ENCODE peak calls at places on chromosomes 2 and 18, in eight cellular contexts. S, Q, X, R, F, J, N and Z are unnamed samples.

GRCh38 chr2:239189711-239190131 is 211.1 kb downstream of the HDAC4 start:
- DNase-seq in J (no peak), N (peak), X (no peak), Q (no peak), R (no peak), F (no peak), S (no peak), Z (no peak)

GRCh38 chr2:151678849-151679248 is 55.4 kb downstream of the NEB start:
- DNase-seq in Q (no peak), F (no peak), N (no peak), S (peak), J (no peak), R (no peak), X (no peak), Z (no peak)

GRCh38 chr2:94725543-94725942 is 145.7 kb upstream of the TEKT4 start:
- DNase-seq in F (no peak), S (no peak), R (no peak), N (no peak), X (no peak), Q (no peak), J (no peak), Z (no peak)

GRCh38 chr2:159840620-159841019 is 42.6 kb upstream of the CD302 start:
- DNase-seq in J (no peak), N (no peak), X (no peak), F (no peak), Q (no peak), S (no peak), R (no peak), Z (no peak)

GRCh38 chr2:53058526-53058925 is 709.1 kb upstream of the CHAC2 start:
- DNase-seq in S (peak), F (peak), Q (peak), X (no peak), J (no peak), N (no peak), R (peak), Z (peak)

GRCh38 chr2:7011376-7012083 is 94.3 kb downstream of the RNF144A start:
- DNase-seq in N (peak), S (no peak), R (peak), X (no peak), F (no peak), J (peak), Q (peak), Z (peak)

GRCh38 chr2:218721934-218722333 is 11.3 kb downstream of the TTLL4 start:
- DNase-seq in Q (no peak), R (no peak), X (no peak), F (no peak), N (no peak), J (no peak), S (no peak), Z (no peak)

GRCh38 chr18:27921904-27922541 is 254.9 kb downstream of the CDH2 start:
- DNase-seq in S (peak), X (no peak), J (peak), N (no peak), Q (peak), R (peak), F (peak), Z (peak)

GRCh38 chr18:63451774-63452173 is 25.0 kb upstream of the SERPINB5 start:
- DNase-seq in N (no peak), S (no peak), J (no peak), Q (no peak), R (peak), X (no peak), F (no peak), Z (peak)

GRCh38 chr2:134999536-134999935 is 47.7 kb downstream of the MAP3K19 start:
- DNase-seq in F (no peak), R (no peak), Q (no peak), J (no peak), N (no peak), S (no peak), X (no peak), Z (no peak)

GRCh38 chr2:196329959-196330358 is 158.6 kb upstream of the STK17B start:
- DNase-seq in F (no peak), N (no peak), R (no peak), X (no peak), S (no peak), J (no peak), Q (no peak), Z (no peak)

GRCh38 chr2:20452551-20452950 is 5.7 kb downstream of the RHOB start:
- DNase-seq in S (peak), N (peak), R (peak), F (no peak), Q (peak), J (no peak), X (peak), Z (peak)

GRCh38 chr2:224793961-224794360 is 77.8 kb upstream of the CCDC195 start:
- DNase-seq in S (no peak), J (no peak), R (no peak), Q (peak), N (no peak), F (no peak), X (no peak), Z (no peak)

GRCh38 chr2:170715062-170715931 is at the start of gene SP5:
- DNase-seq in S (peak), X (no peak), J (peak), Q (peak), N (peak), R (peak), F (peak), Z (peak)

GRCh38 chr18:44586782-44587524 is 93.7 kb upstream of the SETBP1 start:
- DNase-seq in N (no peak), S (no peak), J (no peak), X (no peak), Q (no peak), F (no peak), R (no peak), Z (no peak)

GRCh38 chr18:45248240-45248903 is 366.9 kb upstream of the SLC14A2 start:
- DNase-seq in X (peak), S (no peak), J (no peak), N (no peak), F (peak), Q (peak), R (peak), Z (no peak)

GRCh38 chr18:48022531-48023330 is 92.3 kb upstream of the SMAD2 start:
- DNase-seq in S (peak), J (peak), R (peak), F (peak), X (no peak), Q (peak), N (peak), Z (peak)

GRCh38 chr2:204177977-204178522 is 241.5 kb downstream of the ICOS start:
- DNase-seq in F (peak), Q (no peak), J (peak), R (peak), X (peak), N (peak), S (peak), Z (peak)

GRCh38 chr2:238462782-238463396 is 36.2 kb downstream of the ASB1 start:
- DNase-seq in S (peak), R (peak), F (peak), N (no peak), X (no peak), J (peak), Q (peak), Z (peak)

GRCh38 chr2:75609937-75610508 is 36.6 kb upstream of the MRPL19 start:
- DNase-seq in Q (peak), S (no peak), R (no peak), X (no peak), F (no peak), J (no peak), N (no peak), Z (peak)

GRCh38 chr2:240999001-240999791 is 778 bp downstream of the SNED1 start:
- DNase-seq in N (peak), S (peak), F (peak), X (peak), J (no peak), R (no peak), Q (peak), Z (no peak)

GRCh38 chr2:24628746-24629145 is 137.7 kb downstream of the NCOA1 start:
- DNase-seq in X (no peak), Q (no peak), F (no peak), J (no peak), S (no peak), R (no peak), N (no peak), Z (no peak)

GRCh38 chr2:20930928-20931327 is 108.0 kb upstream of the LDAH start:
- DNase-seq in Q (peak), J (no peak), X (no peak), F (no peak), S (no peak), N (no peak), R (peak), Z (no peak)

GRCh38 chr2:20448246-20449046 is 1.6 kb downstream of the RHOB start:
- DNase-seq in J (no peak), N (peak), F (peak), S (no peak), X (peak), Q (peak), R (no peak), Z (no peak)

GRCh38 chr2:68359889-68360288 is 5.2 kb upstream of the PLEK start:
- DNase-seq in R (no peak), X (no peak), S (no peak), Q (no peak), N (no peak), F (no peak), J (no peak), Z (no peak)

GRCh38 chr2:43300781-43301586 is 74.6 kb upstream of the ZFP36L2 start:
- DNase-seq in J (no peak), Q (no peak), X (peak), N (no peak), R (no peak), S (no peak), F (no peak), Z (peak)

GRCh38 chr2:176291768-176292393 is 22.6 kb downstream of the MTX2 start:
- DNase-seq in S (no peak), N (peak), F (peak), Q (no peak), X (no peak), R (no peak), J (no peak), Z (peak)

GRCh38 chr2:226995625-226996041 is 159.8 kb downstream of the RHBDD1 start:
- DNase-seq in N (peak), R (peak), S (no peak), X (no peak), Q (peak), F (no peak), J (no peak), Z (peak)

GRCh38 chr2:239929504-239929903 is 95.6 kb downstream of the NDUFA10 start:
- DNase-seq in S (no peak), X (peak), J (no peak), N (peak), R (no peak), Q (no peak), F (no peak), Z (no peak)

GRCh38 chr18:46950064-46950656 is 32.8 kb downstream of the KATNAL2 start:
- DNase-seq in F (peak), X (no peak), S (peak), R (peak), Q (no peak), J (peak), N (no peak), Z (peak)

GRCh38 chr18:67241292-67241691 is 275.2 kb downstream of the DSEL start:
- DNase-seq in S (no peak), X (no peak), Q (no peak), F (no peak), N (no peak), R (no peak), J (no peak), Z (no peak)

GRCh38 chr18:67239826-67240225 is 276.7 kb downstream of the DSEL start:
- DNase-seq in Q (no peak), F (no peak), J (no peak), N (no peak), R (no peak), S (no peak), X (no peak), Z (no peak)

GRCh38 chr18:67242001-67242400 is 274.5 kb downstream of the DSEL start:
- DNase-seq in R (no peak), S (no peak), J (no peak), X (no peak), N (no peak), F (no peak), Q (no peak), Z (no peak)

DNA sequence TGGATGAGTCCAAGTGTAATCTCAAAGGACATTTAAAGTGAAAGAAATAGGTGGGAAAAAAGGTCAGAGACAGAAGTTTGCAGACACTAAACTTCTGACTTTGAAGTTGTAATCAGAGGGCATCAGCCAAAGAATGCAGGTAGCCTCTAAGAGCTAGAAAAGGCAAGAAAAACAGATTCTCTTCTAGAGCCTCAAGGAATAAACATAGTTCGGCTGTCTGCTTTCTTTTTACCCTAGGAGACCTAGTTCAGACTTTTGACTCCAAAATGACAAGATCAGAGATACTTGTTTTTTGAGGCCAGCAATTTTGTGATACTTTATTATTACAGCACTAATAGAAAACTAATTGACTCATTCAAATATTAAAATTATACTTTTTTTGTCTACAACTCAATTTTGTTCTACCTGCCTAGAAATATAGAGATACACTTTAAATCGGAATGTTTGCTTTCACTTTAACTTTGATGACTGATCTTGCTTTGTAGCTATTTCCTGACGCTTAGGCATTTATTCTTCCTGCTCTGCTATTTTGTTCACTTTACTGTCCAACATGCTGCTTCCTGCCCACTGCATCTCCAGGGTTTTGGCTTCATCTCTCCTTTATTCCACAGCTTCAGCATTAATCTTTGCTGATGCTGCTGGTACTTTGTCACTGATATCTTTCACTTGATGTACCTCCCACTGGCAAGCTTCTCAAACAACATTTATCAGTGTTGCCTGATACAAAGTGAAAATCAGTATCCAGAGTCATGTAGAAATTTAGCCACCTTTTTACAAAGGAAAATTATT is 272.5 kb downstream of the DSEL start:
- DNase-seq in R (peak), X (no peak), N (no peak), F (no peak), Q (peak), S (no peak), J (peak), Z (no peak)
- H3K4me3 ChIP-seq in R (peak), X (no peak), N (no peak), F (no peak), Q (peak), S (no peak), J (peak), Z (peak)

GRCh38 chr2:34365512-34365911 is 766.4 kb upstream of the FAM98A start:
- DNase-seq in R (no peak), F (no peak), Q (no peak), X (no peak), N (no peak), J (no peak), S (no peak), Z (no peak)

GRCh38 chr2:34368304-34368703 is 769.2 kb upstream of the FAM98A start:
- DNase-seq in J (no peak), N (no peak), R (no peak), S (no peak), F (no peak), X (no peak), Q (no peak), Z (no peak)

GRCh38 chr2:34365937-34366336 is 766.8 kb upstream of the FAM98A start:
- DNase-seq in J (peak), N (no peak), Q (no peak), R (no peak), S (peak), F (peak), X (no peak), Z (no peak)
- TF ChIP-seq CTCF in J (peak), N (no peak), Q (no peak), R (no peak), S (no peak), F (no peak), X (no peak), Z (no peak)

DNA sequence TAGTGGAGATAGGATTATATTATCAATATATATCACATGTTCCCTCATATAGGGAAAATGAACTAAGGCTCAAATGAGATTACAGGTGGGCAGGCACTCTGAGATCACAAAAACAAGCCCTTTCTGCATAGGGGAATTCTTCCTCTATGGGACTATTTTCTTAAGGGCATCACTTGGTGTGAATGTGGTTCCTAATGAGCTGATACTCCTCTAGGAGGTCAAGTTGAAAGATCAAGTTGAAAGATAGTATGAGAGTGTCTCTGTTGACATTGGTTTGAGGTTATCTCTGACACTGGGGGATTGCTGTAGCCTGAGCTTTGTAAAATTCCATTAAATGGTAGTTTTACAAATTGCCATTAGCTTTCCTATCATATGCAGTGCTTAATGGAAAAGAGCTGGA is 270.4 kb downstream of the PRKCE start:
- DNase-seq in F (no peak), Q (no peak), N (no peak), S (no peak), X (no peak), R (no peak), J (no peak), Z (no peak)
- H3K27ac ChIP-seq in F (peak), Q (no peak), N (no peak), S (no peak), X (peak), R (no peak), J (no peak), Z (no peak)

GRCh38 chr18:2811416-2811815 is 35.4 kb upstream of the EMILIN2 start:
- DNase-seq in X (no peak), N (no peak), F (no peak), J (no peak), S (no peak), R (no peak), Q (no peak), Z (no peak)

GRCh38 chr18:2818281-2818680 is 28.5 kb upstream of the EMILIN2 start:
- DNase-seq in F (no peak), Q (no peak), X (no peak), R (no peak), S (no peak), N (no peak), J (no peak), Z (no peak)

DNA sequence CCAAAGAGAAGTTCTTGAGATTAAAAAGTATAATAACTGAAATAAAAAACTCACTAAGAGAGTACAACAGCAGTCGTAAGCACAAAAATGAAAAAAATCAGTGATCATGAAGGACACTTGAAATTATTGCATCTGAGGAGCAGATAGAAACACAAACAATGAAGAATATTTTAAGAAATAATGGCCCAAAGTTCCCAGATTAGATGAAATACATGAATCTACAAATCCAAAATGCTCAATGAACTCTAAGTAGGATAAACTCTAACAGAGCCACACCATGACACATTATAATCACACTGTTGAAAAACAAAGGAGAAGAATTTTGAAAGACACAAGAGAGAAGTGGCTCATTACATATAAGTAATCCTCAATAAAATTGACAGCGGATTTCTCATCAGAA is 31.9 kb upstream of the EMILIN2 start:
- DNase-seq in N (no peak), S (no peak), F (no peak), J (no peak), Q (no peak), R (no peak), X (no peak), Z (no peak)
- H3K4me3 ChIP-seq in N (no peak), S (no peak), F (no peak), J (no peak), Q (no peak), R (no peak), X (no peak), Z (no peak)

GRCh38 chr2:212528106-212528856 is 10.3 kb downstream of the ERBB4 start:
- DNase-seq in R (no peak), F (peak), N (no peak), Q (no peak), S (no peak), J (no peak), X (no peak), Z (peak)
- TF ChIP-seq CTCF in R (no peak), F (no peak), N (no peak), Q (no peak), S (peak), J (peak), X (peak), Z (peak)

GRCh38 chr2:28620371-28620793 is 124.5 kb downstream of the PLB1 start:
- DNase-seq in S (no peak), Q (no peak), R (no peak), F (no peak), X (no peak), N (no peak), J (no peak), Z (no peak)
- H3K27ac ChIP-seq in S (no peak), Q (peak), R (no peak), F (no peak), X (peak), N (peak), J (no peak), Z (peak)

GRCh38 chr2:150211164-150211631 is 276.3 kb downstream of the RND3 start:
- DNase-seq in X (no peak), N (no peak), J (no peak), R (peak), S (no peak), Q (peak), F (no peak), Z (peak)

GRCh38 chr2:150214626-150215025 is 272.8 kb downstream of the RND3 start:
- DNase-seq in Q (no peak), X (no peak), R (no peak), F (no peak), J (no peak), S (peak), N (no peak), Z (peak)

GRCh38 chr2:150212722-150213171 is 274.7 kb downstream of the RND3 start:
- DNase-seq in N (no peak), S (no peak), F (no peak), Q (peak), X (no peak), J (no peak), R (peak), Z (no peak)

GRCh38 chr2:150207979-150208378 is 279.5 kb downstream of the RND3 start:
- DNase-seq in F (no peak), N (no peak), Q (no peak), X (no peak), S (no peak), J (no peak), R (no peak), Z (no peak)

DNA sequence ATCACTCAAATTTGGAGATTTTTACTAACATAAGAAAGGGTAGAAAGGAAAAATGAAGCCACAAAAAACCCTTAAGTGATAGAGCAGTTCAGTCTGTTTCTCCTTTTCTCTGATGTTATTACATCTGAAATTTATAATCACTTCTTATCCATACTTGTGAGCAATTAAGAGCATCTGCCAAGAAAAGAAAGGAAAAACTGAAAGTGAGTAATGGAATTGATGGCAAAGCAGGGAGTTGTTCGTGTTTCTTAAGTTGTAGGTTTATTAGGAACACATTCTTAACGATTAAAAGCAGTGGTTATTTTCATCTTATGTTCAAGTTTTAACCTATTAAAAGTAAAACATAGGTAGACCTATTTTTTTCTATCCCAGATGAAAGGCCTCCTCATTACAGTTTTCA is 277.7 kb downstream of the RND3 start:
- DNase-seq in J (no peak), S (no peak), R (no peak), N (no peak), Q (no peak), X (no peak), F (no peak), Z (no peak)
- H3K4me3 ChIP-seq in J (no peak), S (no peak), R (no peak), N (no peak), Q (no peak), X (no peak), F (no peak), Z (no peak)

GRCh38 chr2:155715705-155716104 is 616.8 kb downstream of the NR4A2 start:
- DNase-seq in R (no peak), J (no peak), X (no peak), Q (no peak), S (no peak), N (no peak), F (no peak), Z (no peak)

GRCh38 chr2:155714983-155715382 is 617.5 kb downstream of the NR4A2 start:
- DNase-seq in Q (no peak), J (no peak), S (no peak), R (no peak), X (no peak), N (no peak), F (no peak), Z (no peak)
- TF ChIP-seq CTCF in Q (no peak), J (no peak), S (no peak), R (peak), X (no peak), N (no peak), F (no peak), Z (no peak)